ENCODE peak calls at places on chromosomes 1 and 21, in six cellular contexts. G is mesenchymal stem cell, Q is IMR-90, M is H1, H is trophoblast cell, J is H9. Y is an unnamed sample.
A peak's percentile ranks its signal among the peaks of the same experiment; 100 is the strongest.

GRCh38 chr1:179217943-179218507 is 11.5 kb downstream of the ABL2 start:
- DNase-seq in G (peak; percentile 38), Q (peak; percentile 55), J (no peak), M (no peak), H (no peak), Y (no peak)

GRCh38 chr1:1179339-1179982 is 5.8 kb downstream of the TTLL10 start:
- DNase-seq in J (peak; percentile 29), Q (no peak), H (no peak), G (no peak), M (no peak), Y (no peak)

GRCh38 chr1:221865808-221866207 is 123.9 kb upstream of the DUSP10 start:
- DNase-seq in M (no peak), G (no peak), Q (peak; percentile 85), J (no peak), H (no peak), Y (no peak)

GRCh38 chr1:198287916-198288315 is 131.1 kb downstream of the NEK7 start:
- DNase-seq in M (no peak), Q (no peak), G (no peak), J (no peak), H (no peak), Y (no peak)

GRCh38 chr1:42456754-42457089 is 379 bp downstream of the PPCS start:
- DNase-seq in G (peak; percentile 75), Q (peak; percentile 50), M (no peak), J (peak; percentile 70), H (peak; percentile 77), Y (no peak)

GRCh38 chr1:93348104-93348780 is 2.5 kb downstream of the DR1 start:
- DNase-seq in M (no peak), H (no peak), G (no peak), Q (no peak), J (no peak), Y (no peak)

GRCh38 chr1:36981771-36982622 is 52.3 kb downstream of the GRIK3 start:
- DNase-seq in H (no peak), M (no peak), G (no peak), J (no peak), Q (no peak), Y (no peak)

GRCh38 chr1:186811892-186812291 is 16.9 kb upstream of the PLA2G4A start:
- DNase-seq in G (no peak), J (no peak), Q (no peak), M (no peak), H (no peak), Y (no peak)

GRCh38 chr1:234554478-234555311 is 55.3 kb downstream of the IRF2BP2 start:
- DNase-seq in G (peak; percentile 25), J (no peak), M (no peak), Q (no peak), H (no peak), Y (no peak)

GRCh38 chr1:162696286-162696862 is 64.1 kb downstream of the DDR2 start:
- DNase-seq in J (peak; percentile 93), G (peak; percentile 93), Q (peak; percentile 93), H (no peak), M (peak; percentile 67), Y (peak; percentile 89)

GRCh38 chr21:28992526-28993292 is at the start of gene LTN1:
- DNase-seq in G (peak; percentile 100), M (peak; percentile 97), J (peak; percentile 99), H (peak; percentile 100), Q (peak; percentile 100), Y (peak; percentile 97)

GRCh38 chr1:35220976-35221375 is 28.0 kb upstream of the SFPQ start:
- DNase-seq in G (peak; percentile 28), J (peak; percentile 55), Q (no peak), H (peak; percentile 1), M (no peak), Y (no peak)

GRCh38 chr21:44910229-44911065 is 10.3 kb downstream of the ITGB2 start:
- DNase-seq in G (no peak), M (no peak), Q (no peak), J (no peak), H (no peak), Y (no peak)

GRCh38 chr1:115642168-115643072 is 650 bp downstream of the VANGL1 start:
- DNase-seq in M (peak; percentile 69), J (peak; percentile 44), H (peak; percentile 44), G (peak; percentile 56), Q (peak; percentile 20), Y (peak; percentile 20)

GRCh38 chr1:69794831-69795230 is 227.1 kb downstream of the LRRC7 start:
- DNase-seq in G (no peak), J (no peak), H (peak; percentile 64), Q (no peak), M (no peak), Y (no peak)

GRCh38 chr1:245056913-245057312 is 97.9 kb upstream of the KIF26B start:
- DNase-seq in J (no peak), Q (no peak), H (no peak), M (peak; percentile 20), G (no peak), Y (no peak)

GRCh38 chr1:60171793-60172192 is 98.2 kb upstream of the C1orf87 start:
- DNase-seq in M (no peak), H (no peak), J (no peak), G (peak; percentile 1), Q (peak; percentile 53), Y (no peak)

GRCh38 chr21:28345934-28346333 is 646.7 kb downstream of the LTN1 start:
- DNase-seq in M (no peak), G (no peak), H (no peak), J (no peak), Q (no peak), Y (no peak)

GRCh38 chr1:109793089-109793485 is 29.4 kb upstream of the EPS8L3 start:
- DNase-seq in H (no peak), Q (no peak), M (no peak), J (no peak), G (no peak), Y (no peak)

GRCh38 chr1:200314085-200314750 is 95.6 kb downstream of the ZNF281 start:
- DNase-seq in J (no peak), Q (peak; percentile 77), H (peak; percentile 39), M (no peak), G (peak; percentile 46), Y (no peak)

GRCh38 chr1:200319143-200319542 is 90.7 kb downstream of the ZNF281 start:
- DNase-seq in G (no peak), Q (no peak), M (no peak), H (no peak), J (no peak), Y (no peak)

GRCh38 chr1:200317236-200317635 is 92.6 kb downstream of the ZNF281 start:
- DNase-seq in Q (peak; percentile 90), G (peak; percentile 54), J (no peak), H (peak; percentile 13), M (no peak), Y (no peak)

GRCh38 chr1:200311256-200311655 is 98.6 kb downstream of the ZNF281 start:
- DNase-seq in Q (peak; percentile 50), H (no peak), J (no peak), G (peak; percentile 44), M (no peak), Y (no peak)

DNA sequence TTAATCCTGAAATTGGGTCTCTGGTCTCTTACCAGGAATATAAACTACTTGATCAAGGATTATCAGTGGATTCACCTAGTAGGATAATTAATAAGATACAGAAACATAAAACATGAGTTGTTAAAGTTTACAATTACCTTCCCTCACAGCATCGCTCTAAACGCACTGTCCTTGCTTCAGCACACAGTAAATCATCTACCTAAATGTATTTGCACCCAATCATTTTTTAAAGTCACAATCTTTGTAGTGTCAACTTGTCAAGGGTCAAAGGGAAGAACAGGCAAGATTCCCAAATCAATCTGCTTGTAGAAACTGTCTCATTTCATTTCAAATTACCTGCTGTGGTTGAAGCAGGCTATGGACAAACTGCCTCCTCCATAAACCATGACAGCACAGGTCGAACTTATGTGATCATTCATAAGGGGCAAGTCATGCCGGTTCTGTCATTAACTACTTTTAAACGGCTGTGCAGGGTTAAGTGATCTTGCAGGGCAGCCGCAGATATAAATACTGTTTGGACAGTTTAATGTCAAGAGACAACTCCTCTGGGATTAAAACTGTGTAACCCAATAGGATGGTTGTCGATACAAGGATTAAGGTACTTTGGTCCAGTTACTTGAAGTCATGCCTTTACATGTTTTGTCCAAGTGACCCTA is 93.6 kb downstream of the ZNF281 start:
- DNase-seq in J (no peak), M (no peak), H (no peak), Q (no peak), G (no peak), Y (no peak)
- H3K4me1 ChIP-seq in J (no peaks in the 10 kb centered on the region), M (no peaks in the 10 kb centered on the region), H (no peaks in the 10 kb centered on the region), Q (peaks cover 16% of the 10 kb centered on the region), G (peaks cover 4% of the 10 kb centered on the region), Y (peaks cover 2% of the 10 kb centered on the region)

GRCh38 chr21:30842990-30843389 is 13.4 kb upstream of the KRTAP7-1 start:
- DNase-seq in G (no peak), H (no peak), J (no peak), Q (no peak), M (no peak), Y (no peak)

GRCh38 chr21:30839304-30839703 is 9.7 kb upstream of the KRTAP7-1 start:
- DNase-seq in G (no peak), Q (no peak), H (peak; percentile 36), M (peak; percentile 63), J (peak; percentile 73), Y (peak; percentile 27)

GRCh38 chr21:30838536-30838935 is 9.0 kb upstream of the KRTAP7-1 start:
- DNase-seq in M (no peak), Q (no peak), J (no peak), G (no peak), H (no peak), Y (no peak)
- H4K91ac ChIP-seq in M (no peak overlapping the region), Q (no peak overlapping the region), J (no peak overlapping the region), G (no peak overlapping the region), H (no peak overlapping the region), Y (no peak overlapping the region)

GRCh38 chr1:45929257-45929687 is 125.9 kb downstream of the MAST2 start:
- DNase-seq in H (peak; percentile 56), J (peak; percentile 61), M (no peak), G (peak; percentile 79), Q (peak; percentile 96), Y (no peak)
- H2BK120ac ChIP-seq in H (no peak overlapping the region), J (no peak overlapping the region), M (peak overlapping the region; percentile 76), G (no peak overlapping the region), Q (peak overlapping the region; percentile 74), Y (no peak overlapping the region)

DNA sequence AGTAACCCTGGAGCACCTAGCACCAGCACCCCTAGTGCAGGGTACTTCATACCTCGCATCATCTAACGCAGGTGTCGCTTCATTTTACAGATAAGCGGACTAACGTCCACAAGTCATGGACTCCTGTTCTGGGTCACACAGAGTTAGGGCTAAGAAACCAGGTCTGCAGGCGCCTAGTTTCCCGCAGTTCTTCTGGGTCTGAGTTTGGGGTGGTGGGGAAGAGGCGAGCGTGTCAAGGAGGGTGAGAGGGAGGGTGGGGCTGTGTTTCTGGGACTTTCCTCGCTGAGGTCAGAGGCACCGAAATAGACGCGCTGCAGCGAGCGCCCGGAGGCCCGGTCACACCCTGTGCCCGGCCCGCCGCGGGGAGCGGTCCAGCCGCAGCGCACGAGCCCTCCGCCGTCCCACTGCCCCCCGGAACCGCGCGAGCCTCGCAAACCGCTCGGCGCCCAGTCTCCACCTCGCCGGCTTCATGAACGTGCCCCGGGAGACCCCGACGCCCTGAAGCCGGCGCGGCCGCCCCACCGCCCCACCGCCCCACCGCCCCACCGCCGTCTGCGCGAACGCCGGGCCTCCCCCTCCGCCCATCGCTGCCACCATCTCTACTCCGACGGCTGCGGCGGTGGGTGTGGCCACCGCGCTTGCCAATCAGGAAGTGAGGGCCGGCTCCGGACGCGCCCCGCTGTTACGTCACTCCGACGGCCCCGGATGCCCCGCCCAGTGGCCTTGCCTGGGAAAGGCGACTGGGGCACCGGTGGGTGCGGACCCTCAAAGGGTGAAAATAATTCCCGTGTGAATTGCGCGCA is 12.3 kb downstream of the IFI6 start:
- DNase-seq in M (peak; percentile 97), H (peak; percentile 84), Q (peak; percentile 65), G (peak; percentile 88), J (peak; percentile 94), Y (peak; percentile 78)
- H3K4me1 ChIP-seq in M (peaks cover 6% of the 10 kb centered on the region), H (peaks cover 9% of the 10 kb centered on the region), Q (peaks cover 15% of the 10 kb centered on the region), G (peaks cover 12% of the 10 kb centered on the region), J (peaks cover 10% of the 10 kb centered on the region), Y (peaks cover 30% of the 10 kb centered on the region)

GRCh38 chr1:152186556-152187285 is 27.7 kb upstream of the RPTN start:
- DNase-seq in J (no peak), H (no peak), M (no peak), Q (no peak), G (no peak), Y (no peak)
- H4K91ac ChIP-seq in J (no peak overlapping the region), H (no peak overlapping the region), M (no peak overlapping the region), Q (no peak overlapping the region), G (no peak overlapping the region), Y (no peak overlapping the region)